ENCODE peak calls at places on chromosomes 11 and 22, in five cellular contexts. One of them, this sample, is unnamed.

GRCh38 chr11:93605638-93606037 is 55.8 kb upstream of the CEP295 start:
- DNase-seq in adrenal gland: no peak
- DNase-seq in left ventricle myocardium inferior: no peak
- DNase-seq in EH: no peak
- DNase-seq in fibroblast of the conjunctiva: no peak
- DNase-seq in this sample: no peak

GRCh38 chr11:33383075-33383919 is 126.1 kb downstream of the HIPK3 start:
- DNase-seq in adrenal gland: no peak
- DNase-seq in left ventricle myocardium inferior: no peak
- DNase-seq in EH: peak
- DNase-seq in fibroblast of the conjunctiva: no peak
- DNase-seq in this sample: peak

GRCh38 chr11:75663808-75664207 is 5.0 kb downstream of the MAP6 start:
- DNase-seq in adrenal gland: no peak
- DNase-seq in left ventricle myocardium inferior: no peak
- DNase-seq in EH: no peak
- DNase-seq in fibroblast of the conjunctiva: no peak
- DNase-seq in this sample: no peak

GRCh38 chr11:125167292-125167953 is 2.9 kb downstream of the PKNOX2 start:
- DNase-seq in adrenal gland: no peak
- DNase-seq in left ventricle myocardium inferior: peak
- DNase-seq in EH: no peak
- DNase-seq in fibroblast of the conjunctiva: no peak
- DNase-seq in this sample: no peak

GRCh38 chr11:33970984-33971466 is 79.1 kb upstream of the LMO2 start:
- DNase-seq in adrenal gland: peak
- DNase-seq in left ventricle myocardium inferior: no peak
- DNase-seq in EH: peak
- DNase-seq in fibroblast of the conjunctiva: peak
- DNase-seq in this sample: peak

GRCh38 chr22:49790912-49791311 is 36.8 kb downstream of the BRD1 start:
- DNase-seq in adrenal gland: no peak
- DNase-seq in left ventricle myocardium inferior: no peak
- DNase-seq in EH: no peak
- DNase-seq in fibroblast of the conjunctiva: no peak
- DNase-seq in this sample: no peak

GRCh38 chr11:134646561-134646960 is 234.5 kb upstream of the B3GAT1 start:
- DNase-seq in adrenal gland: no peak
- DNase-seq in left ventricle myocardium inferior: no peak
- DNase-seq in EH: no peak
- DNase-seq in fibroblast of the conjunctiva: no peak
- DNase-seq in this sample: no peak

GRCh38 chr11:46100670-46101069 is 20.6 kb downstream of the PHF21A start:
- DNase-seq in adrenal gland: no peak
- DNase-seq in left ventricle myocardium inferior: no peak
- DNase-seq in EH: no peak
- DNase-seq in fibroblast of the conjunctiva: no peak
- DNase-seq in this sample: no peak

GRCh38 chr11:19191530-19192169 is 10.1 kb downstream of the CSRP3 start:
- DNase-seq in adrenal gland: peak
- DNase-seq in left ventricle myocardium inferior: peak
- DNase-seq in EH: no peak
- DNase-seq in fibroblast of the conjunctiva: no peak
- DNase-seq in this sample: no peak

GRCh38 chr11:1741741-1742140 is 8.7 kb downstream of the IFITM10 start:
- DNase-seq in adrenal gland: no peak
- DNase-seq in left ventricle myocardium inferior: no peak
- DNase-seq in EH: no peak
- DNase-seq in fibroblast of the conjunctiva: no peak
- DNase-seq in this sample: no peak

This sample was measured in adipocyte.